ENCODE peak calls at places on chromosomes 12 and 14, in four cellular contexts. One of them, this sample, is unnamed.

GRCh38 chr14:49692895-49693737 is at the start of gene KLHDC1:
- DNase-seq in left lung: peak; percentile 97
- DNase-seq in aorta: peak; percentile 95
- DNase-seq in stimulated activated CD8-positive, alpha-beta memory T cell treated with anti-CD3 and anti-CD28 coated beads, Interleukin-4, amount 100 ng/mL, for 1 hour: peak; percentile 62
- DNase-seq in this sample: peak; percentile 91

GRCh38 chr14:105600939-105601359 is 74.6 kb downstream of the TMEM121 start:
- DNase-seq in left lung: no peak
- DNase-seq in aorta: peak; percentile 40
- DNase-seq in stimulated activated CD8-positive, alpha-beta memory T cell treated with anti-CD3 and anti-CD28 coated beads, Interleukin-4, amount 100 ng/mL, for 1 hour: no peak
- DNase-seq in this sample: no peak

GRCh38 chr14:21109377-21110260 is 8.8 kb downstream of the TMEM253 start:
- DNase-seq in aorta: no peak
- DNase-seq in left lung: no peak
- DNase-seq in stimulated activated CD8-positive, alpha-beta memory T cell treated with anti-CD3 and anti-CD28 coated beads, Interleukin-4, amount 100 ng/mL, for 1 hour: no peak
- DNase-seq in this sample: no peak

GRCh38 chr14:61695695-61696527 is 598 bp downstream of the HIF1A start:
- DNase-seq in aorta: peak; percentile 83
- DNase-seq in stimulated activated CD8-positive, alpha-beta memory T cell treated with anti-CD3 and anti-CD28 coated beads, Interleukin-4, amount 100 ng/mL, for 1 hour: no peak
- DNase-seq in left lung: peak; percentile 88
- DNase-seq in this sample: peak; percentile 68

GRCh38 chr14:94570002-94570400 is 8.8 kb downstream of the SERPINA4 start:
- DNase-seq in aorta: no peak
- DNase-seq in stimulated activated CD8-positive, alpha-beta memory T cell treated with anti-CD3 and anti-CD28 coated beads, Interleukin-4, amount 100 ng/mL, for 1 hour: no peak
- DNase-seq in left lung: no peak
- DNase-seq in this sample: no peak

GRCh38 chr12:45572114-45572513 is 157.4 kb upstream of the ARID2 start:
- DNase-seq in left lung: no peak
- DNase-seq in stimulated activated CD8-positive, alpha-beta memory T cell treated with anti-CD3 and anti-CD28 coated beads, Interleukin-4, amount 100 ng/mL, for 1 hour: no peak
- DNase-seq in aorta: no peak
- DNase-seq in this sample: no peak

GRCh38 chr14:77024171-77024627 is 4.3 kb downstream of the IRF2BPL start:
- DNase-seq in left lung: no peak
- DNase-seq in aorta: peak; percentile 67
- DNase-seq in stimulated activated CD8-positive, alpha-beta memory T cell treated with anti-CD3 and anti-CD28 coated beads, Interleukin-4, amount 100 ng/mL, for 1 hour: peak; percentile 32
- DNase-seq in this sample: peak; percentile 57

GRCh38 chr12:65490193-65490592 is 211.7 kb downstream of the MSRB3 start:
- DNase-seq in left lung: no peak
- DNase-seq in aorta: no peak
- DNase-seq in stimulated activated CD8-positive, alpha-beta memory T cell treated with anti-CD3 and anti-CD28 coated beads, Interleukin-4, amount 100 ng/mL, for 1 hour: no peak
- DNase-seq in this sample: no peak

This sample was measured in lower lobe of right lung.